ENCODE peak calls at places on chromosome 6, in eight cellular contexts. One of them, this sample, is unnamed.

GRCh38 chr6:28336284-28337024 is 506 bp upstream of the ZSCAN31 start:
- DNase-seq in activated CD8-positive, alpha-beta memory T cell treated with anti-CD3 and anti-CD28 coated beads, Interleukin-2, amount 50 U/mL, for 48 hours: no peak
- DNase-seq in HT-29: peak; percentile 76
- DNase-seq in central memory CD4-positive, alpha-beta T cell: peak; percentile 12
- DNase-seq in kidney epithelial cell: peak; percentile 65
- DNase-seq in lower leg skin: no peak
- DNase-seq in lower lobe of right lung: no peak
- DNase-seq in WTC11: no peak
- DNase-seq in this sample: no peak

GRCh38 chr6:165671222-165671715 is 8.2 kb upstream of the PDE10A start:
- DNase-seq in lower lobe of right lung: no peak
- DNase-seq in lower leg skin: no peak
- DNase-seq in activated CD8-positive, alpha-beta memory T cell treated with anti-CD3 and anti-CD28 coated beads, Interleukin-2, amount 50 U/mL, for 48 hours: no peak
- DNase-seq in HT-29: no peak
- DNase-seq in central memory CD4-positive, alpha-beta T cell: no peak
- DNase-seq in WTC11: no peak
- DNase-seq in kidney epithelial cell: no peak
- DNase-seq in this sample: no peak

GRCh38 chr6:30020629-30021028 is 40.4 kb upstream of the POLR1H start:
- DNase-seq in kidney epithelial cell: no peak
- DNase-seq in central memory CD4-positive, alpha-beta T cell: no peak
- DNase-seq in activated CD8-positive, alpha-beta memory T cell treated with anti-CD3 and anti-CD28 coated beads, Interleukin-2, amount 50 U/mL, for 48 hours: no peak
- DNase-seq in HT-29: no peak
- DNase-seq in lower lobe of right lung: no peak
- DNase-seq in WTC11: no peak
- DNase-seq in lower leg skin: no peak
- DNase-seq in this sample: no peak

GRCh38 chr6:39189915-39190544 is 39.2 kb downstream of the KCNK5 start:
- DNase-seq in activated CD8-positive, alpha-beta memory T cell treated with anti-CD3 and anti-CD28 coated beads, Interleukin-2, amount 50 U/mL, for 48 hours: no peak
- DNase-seq in HT-29: peak; percentile 77
- DNase-seq in lower lobe of right lung: peak; percentile 70
- DNase-seq in central memory CD4-positive, alpha-beta T cell: no peak
- DNase-seq in kidney epithelial cell: no peak
- DNase-seq in WTC11: peak; percentile 77
- DNase-seq in lower leg skin: no peak
- DNase-seq in this sample: no peak

GRCh38 chr6:112431803-112432202 is 84.7 kb downstream of the RFPL4B start:
- DNase-seq in HT-29: no peak
- DNase-seq in lower leg skin: no peak
- DNase-seq in kidney epithelial cell: no peak
- DNase-seq in activated CD8-positive, alpha-beta memory T cell treated with anti-CD3 and anti-CD28 coated beads, Interleukin-2, amount 50 U/mL, for 48 hours: no peak
- DNase-seq in central memory CD4-positive, alpha-beta T cell: no peak
- DNase-seq in lower lobe of right lung: no peak
- DNase-seq in WTC11: no peak
- DNase-seq in this sample: no peak

GRCh38 chr6:80132942-80133517 is 26.6 kb downstream of the BCKDHB start:
- DNase-seq in lower lobe of right lung: peak; percentile 47
- DNase-seq in HT-29: peak; percentile 73
- DNase-seq in central memory CD4-positive, alpha-beta T cell: peak; percentile 1
- DNase-seq in lower leg skin: no peak
- DNase-seq in activated CD8-positive, alpha-beta memory T cell treated with anti-CD3 and anti-CD28 coated beads, Interleukin-2, amount 50 U/mL, for 48 hours: no peak
- DNase-seq in WTC11: peak; percentile 36
- DNase-seq in kidney epithelial cell: peak; percentile 12
- DNase-seq in this sample: no peak

GRCh38 chr6:87907521-87907920 is 140.1 kb upstream of the SPACA1 start:
- DNase-seq in WTC11: no peak
- DNase-seq in activated CD8-positive, alpha-beta memory T cell treated with anti-CD3 and anti-CD28 coated beads, Interleukin-2, amount 50 U/mL, for 48 hours: no peak
- DNase-seq in lower lobe of right lung: no peak
- DNase-seq in central memory CD4-positive, alpha-beta T cell: peak; percentile 10
- DNase-seq in HT-29: no peak
- DNase-seq in lower leg skin: no peak
- DNase-seq in kidney epithelial cell: peak; percentile 65
- DNase-seq in this sample: no peak

GRCh38 chr6:34574647-34575293 is 18.6 kb upstream of the SPDEF start:
- DNase-seq in central memory CD4-positive, alpha-beta T cell: no peak
- DNase-seq in lower lobe of right lung: peak; percentile 18
- DNase-seq in HT-29: no peak
- DNase-seq in activated CD8-positive, alpha-beta memory T cell treated with anti-CD3 and anti-CD28 coated beads, Interleukin-2, amount 50 U/mL, for 48 hours: no peak
- DNase-seq in WTC11: no peak
- DNase-seq in kidney epithelial cell: no peak
- DNase-seq in lower leg skin: no peak
- DNase-seq in this sample: no peak

GRCh38 chr6:167402195-167402686 is 77.4 kb downstream of the TTLL2 start:
- DNase-seq in lower lobe of right lung: no peak
- DNase-seq in central memory CD4-positive, alpha-beta T cell: no peak
- DNase-seq in lower leg skin: peak; percentile 53
- DNase-seq in activated CD8-positive, alpha-beta memory T cell treated with anti-CD3 and anti-CD28 coated beads, Interleukin-2, amount 50 U/mL, for 48 hours: no peak
- DNase-seq in kidney epithelial cell: no peak
- DNase-seq in WTC11: no peak
- DNase-seq in HT-29: no peak
- DNase-seq in this sample: peak; percentile 58

GRCh38 chr6:48109902-48110301 is 1.1 kb downstream of the PTCHD4 start:
- DNase-seq in HT-29: no peak
- DNase-seq in central memory CD4-positive, alpha-beta T cell: no peak
- DNase-seq in WTC11: no peak
- DNase-seq in activated CD8-positive, alpha-beta memory T cell treated with anti-CD3 and anti-CD28 coated beads, Interleukin-2, amount 50 U/mL, for 48 hours: no peak
- DNase-seq in lower lobe of right lung: no peak
- DNase-seq in kidney epithelial cell: no peak
- DNase-seq in lower leg skin: no peak
- DNase-seq in this sample: no peak

GRCh38 chr6:119333707-119334295 is 15.8 kb downstream of the MAN1A1 start:
- DNase-seq in WTC11: no peak
- DNase-seq in HT-29: peak; percentile 29
- DNase-seq in activated CD8-positive, alpha-beta memory T cell treated with anti-CD3 and anti-CD28 coated beads, Interleukin-2, amount 50 U/mL, for 48 hours: no peak
- DNase-seq in lower leg skin: no peak
- DNase-seq in kidney epithelial cell: no peak
- DNase-seq in central memory CD4-positive, alpha-beta T cell: no peak
- DNase-seq in lower lobe of right lung: no peak
- DNase-seq in this sample: no peak

GRCh38 chr6:107660839-107661238 is 163.3 kb downstream of the SCML4 start:
- DNase-seq in WTC11: no peak
- DNase-seq in lower lobe of right lung: no peak
- DNase-seq in activated CD8-positive, alpha-beta memory T cell treated with anti-CD3 and anti-CD28 coated beads, Interleukin-2, amount 50 U/mL, for 48 hours: no peak
- DNase-seq in kidney epithelial cell: no peak
- DNase-seq in HT-29: peak; percentile 56
- DNase-seq in central memory CD4-positive, alpha-beta T cell: no peak
- DNase-seq in lower leg skin: no peak
- DNase-seq in this sample: no peak

GRCh38 chr6:7691675-7692452 is 34.0 kb upstream of the BMP6 start:
- DNase-seq in central memory CD4-positive, alpha-beta T cell: no peak
- DNase-seq in activated CD8-positive, alpha-beta memory T cell treated with anti-CD3 and anti-CD28 coated beads, Interleukin-2, amount 50 U/mL, for 48 hours: no peak
- DNase-seq in HT-29: peak; percentile 59
- DNase-seq in lower lobe of right lung: no peak
- DNase-seq in WTC11: no peak
- DNase-seq in lower leg skin: no peak
- DNase-seq in kidney epithelial cell: no peak
- DNase-seq in this sample: no peak

GRCh38 chr6:27551607-27552006 is 78.7 kb upstream of the ZNF184 start:
- DNase-seq in central memory CD4-positive, alpha-beta T cell: no peak
- DNase-seq in kidney epithelial cell: no peak
- DNase-seq in activated CD8-positive, alpha-beta memory T cell treated with anti-CD3 and anti-CD28 coated beads, Interleukin-2, amount 50 U/mL, for 48 hours: no peak
- DNase-seq in lower lobe of right lung: no peak
- DNase-seq in lower leg skin: no peak
- DNase-seq in WTC11: no peak
- DNase-seq in HT-29: no peak
- DNase-seq in this sample: no peak

GRCh38 chr6:87879144-87879861 is 168.3 kb upstream of the SPACA1 start:
- DNase-seq in central memory CD4-positive, alpha-beta T cell: no peak
- DNase-seq in kidney epithelial cell: no peak
- DNase-seq in WTC11: no peak
- DNase-seq in lower leg skin: no peak
- DNase-seq in activated CD8-positive, alpha-beta memory T cell treated with anti-CD3 and anti-CD28 coated beads, Interleukin-2, amount 50 U/mL, for 48 hours: no peak
- DNase-seq in lower lobe of right lung: no peak
- DNase-seq in HT-29: no peak
- DNase-seq in this sample: no peak

GRCh38 chr6:347232-347631 is 44.3 kb upstream of the IRF4 start:
- DNase-seq in lower leg skin: no peak
- DNase-seq in lower lobe of right lung: no peak
- DNase-seq in central memory CD4-positive, alpha-beta T cell: no peak
- DNase-seq in activated CD8-positive, alpha-beta memory T cell treated with anti-CD3 and anti-CD28 coated beads, Interleukin-2, amount 50 U/mL, for 48 hours: no peak
- DNase-seq in HT-29: no peak
- DNase-seq in kidney epithelial cell: no peak
- DNase-seq in WTC11: no peak
- DNase-seq in this sample: no peak

GRCh38 chr6:145829102-145829501 is 14.5 kb upstream of the FBXO30 start:
- DNase-seq in HT-29: no peak
- DNase-seq in central memory CD4-positive, alpha-beta T cell: no peak
- DNase-seq in lower lobe of right lung: no peak
- DNase-seq in lower leg skin: no peak
- DNase-seq in WTC11: peak; percentile 28
- DNase-seq in activated CD8-positive, alpha-beta memory T cell treated with anti-CD3 and anti-CD28 coated beads, Interleukin-2, amount 50 U/mL, for 48 hours: no peak
- DNase-seq in kidney epithelial cell: no peak
- DNase-seq in this sample: no peak

GRCh38 chr6:101433141-101433540 is 39.6 kb downstream of the GRIK2 start:
- DNase-seq in activated CD8-positive, alpha-beta memory T cell treated with anti-CD3 and anti-CD28 coated beads, Interleukin-2, amount 50 U/mL, for 48 hours: no peak
- DNase-seq in lower leg skin: no peak
- DNase-seq in central memory CD4-positive, alpha-beta T cell: no peak
- DNase-seq in lower lobe of right lung: no peak
- DNase-seq in HT-29: no peak
- DNase-seq in WTC11: no peak
- DNase-seq in kidney epithelial cell: no peak
- DNase-seq in this sample: no peak

GRCh38 chr6:14711056-14711703 is 534.7 kb upstream of the JARID2 start:
- DNase-seq in kidney epithelial cell: peak; percentile 37
- DNase-seq in activated CD8-positive, alpha-beta memory T cell treated with anti-CD3 and anti-CD28 coated beads, Interleukin-2, amount 50 U/mL, for 48 hours: peak; percentile 72
- DNase-seq in lower leg skin: no peak
- DNase-seq in WTC11: peak; percentile 63
- DNase-seq in lower lobe of right lung: no peak
- DNase-seq in HT-29: peak; percentile 48
- DNase-seq in central memory CD4-positive, alpha-beta T cell: peak; percentile 26
- DNase-seq in this sample: no peak

GRCh38 chr6:89008763-89009374 is 45.5 kb upstream of the RNGTT start:
- DNase-seq in central memory CD4-positive, alpha-beta T cell: no peak
- DNase-seq in HT-29: no peak
- DNase-seq in kidney epithelial cell: no peak
- DNase-seq in lower lobe of right lung: no peak
- DNase-seq in activated CD8-positive, alpha-beta memory T cell treated with anti-CD3 and anti-CD28 coated beads, Interleukin-2, amount 50 U/mL, for 48 hours: no peak
- DNase-seq in lower leg skin: no peak
- DNase-seq in WTC11: no peak
- DNase-seq in this sample: no peak